ENCODE peak calls at places on chromosomes 12 and 14, in four cellular contexts. Z is IMR-90, F is K562, N is GM12878. E is an unnamed sample.
A peak's percentile ranks its signal among the peaks of the same experiment; 100 is the strongest.

GRCh38 chr12:54251667-54252284 is 28.1 kb downstream of the CBX5 start:
- DNase-seq in Z (peak; percentile 60), F (peak; percentile 62), N (no peak), E (peak; percentile 51)

GRCh38 chr12:63008372-63008771 is 73.4 kb upstream of the PPM1H start:
- DNase-seq in Z (no peak), F (no peak), N (no peak), E (no peak)

GRCh38 chr14:46279327-46279726 is 372.3 kb downstream of the RPL10L start:
- DNase-seq in Z (no peak), F (no peak), N (no peak), E (no peak)

GRCh38 chr14:57382283-57382682 is 8.1 kb upstream of the NAA30 start:
- DNase-seq in Z (peak; percentile 94), F (no peak), N (no peak), E (no peak)

GRCh38 chr12:44247588-44247987 is 411.7 kb downstream of the TMEM117 start:
- DNase-seq in Z (no peak), F (no peak), N (no peak), E (no peak)

GRCh38 chr14:79011920-79012204 is 841.7 kb downstream of the NRXN3 start:
- DNase-seq in Z (no peak), F (no peak), N (no peak), E (no peak)

GRCh38 chr12:11500222-11500860 is 105.0 kb upstream of the PRB2 start:
- DNase-seq in Z (peak; percentile 50), F (peak; percentile 33), N (no peak), E (peak; percentile 49)

GRCh38 chr12:11773889-11774677 is 124.6 kb downstream of the ETV6 start:
- DNase-seq in Z (no peak), F (no peak), N (no peak), E (no peak)

GRCh38 chr12:27622436-27623185 is 73.6 kb upstream of the REP15 start:
- DNase-seq in Z (peak; percentile 43), F (no peak), N (no peak), E (no peak)

GRCh38 chr12:101761347-101761746 is 22.1 kb upstream of the SYCP3 start:
- DNase-seq in Z (peak; percentile 79), F (no peak), N (no peak), E (peak; percentile 31)

GRCh38 chr12:131371580-131372475 is 339.1 kb upstream of the SFSWAP start:
- DNase-seq in Z (no peak), F (no peak), N (no peak), E (no peak)

GRCh38 chr14:64279719-64280668 is 14.2 kb downstream of the ESR2 start:
- DNase-seq in Z (peak; percentile 24), F (peak; percentile 62), N (no peak), E (peak; percentile 17)

GRCh38 chr14:76687611-76688372 is 73.5 kb upstream of the VASH1 start:
- DNase-seq in Z (no peak), F (no peak), N (no peak), E (no peak)

GRCh38 chr14:66066991-66067788 is 419.0 kb upstream of the CCDC196 start:
- DNase-seq in Z (no peak), F (no peak), N (no peak), E (no peak)

GRCh38 chr14:81710232-81710845 is 176.7 kb upstream of the SEL1L start:
- DNase-seq in Z (peak; percentile 1), F (peak; percentile 5), N (peak; percentile 0), E (peak; percentile 7)

GRCh38 chr12:67456281-67456918 is 187.2 kb downstream of the CAND1 start:
- DNase-seq in Z (peak; percentile 77), F (no peak), N (no peak), E (no peak)

GRCh38 chr12:117580718-117581062 is 219.3 kb upstream of the NOS1 start:
- DNase-seq in Z (no peak), F (peak; percentile 88), N (no peak), E (peak; percentile 66)

GRCh38 chr12:15823360-15824128 is 34.4 kb upstream of the EPS8 start:
- DNase-seq in Z (no peak), F (no peak), N (no peak), E (no peak)

GRCh38 chr12:26721800-26722199 is 111.2 kb downstream of the ITPR2 start:
- DNase-seq in Z (no peak), F (no peak), N (no peak), E (no peak)

GRCh38 chr14:84825481-84825880 is 704.5 kb upstream of the FLRT2 start:
- DNase-seq in Z (peak; percentile 13), F (no peak), N (no peak), E (no peak)

GRCh38 chr14:42715316-42715715 is 1108.6 kb downstream of the LRFN5 start:
- DNase-seq in Z (peak; percentile 50), F (no peak), N (no peak), E (no peak)

GRCh38 chr12:58387199-58387598 is 445.8 kb downstream of the ATP23 start:
- DNase-seq in Z (peak; percentile 72), F (no peak), N (no peak), E (no peak)

GRCh38 chr14:71235865-71236264 is 328.6 kb downstream of the PCNX1 start:
- DNase-seq in Z (no peak), F (no peak), N (no peak), E (no peak)

GRCh38 chr12:1907652-1908611 is 10.5 kb downstream of the CACNA2D4 start:
- DNase-seq in Z (no peak), F (peak; percentile 7), N (no peak), E (peak; percentile 63)

GRCh38 chr14:52342849-52343606 is 28.9 kb downstream of the PTGER2 start:
- DNase-seq in Z (peak; percentile 28), F (no peak), N (no peak), E (peak; percentile 39)

GRCh38 chr12:85530486-85530885 is 250.5 kb downstream of the ALX1 start:
- DNase-seq in Z (no peak), F (no peak), N (no peak), E (no peak)

GRCh38 chr12:20390846-20391245 is 22.5 kb downstream of the PDE3A start:
- DNase-seq in Z (no peak), F (no peak), N (no peak), E (no peak)

GRCh38 chr14:61515436-61516124 is 179.7 kb upstream of the HIF1A start:
- DNase-seq in Z (no peak), F (no peak), N (no peak), E (no peak)

GRCh38 chr14:61512508-61512907 is 182.8 kb upstream of the HIF1A start:
- DNase-seq in Z (peak; percentile 51), F (no peak), N (no peak), E (no peak)

GRCh38 chr14:61514927-61515326 is 180.4 kb upstream of the HIF1A start:
- DNase-seq in Z (no peak), F (no peak), N (no peak), E (no peak)

GRCh38 chr14:61516125-61516740 is 179.1 kb upstream of the HIF1A start:
- DNase-seq in Z (no peak), F (no peak), N (no peak), E (no peak)

GRCh38 chr14:61514006-61514830 is 181.1 kb upstream of the HIF1A start:
- DNase-seq in Z (peak; percentile 37), F (no peak), N (no peak), E (no peak)
- TF ChIP-seq ELK1 in Z (no peak), F (no peak), N (no peak), E (no peak)

DNA sequence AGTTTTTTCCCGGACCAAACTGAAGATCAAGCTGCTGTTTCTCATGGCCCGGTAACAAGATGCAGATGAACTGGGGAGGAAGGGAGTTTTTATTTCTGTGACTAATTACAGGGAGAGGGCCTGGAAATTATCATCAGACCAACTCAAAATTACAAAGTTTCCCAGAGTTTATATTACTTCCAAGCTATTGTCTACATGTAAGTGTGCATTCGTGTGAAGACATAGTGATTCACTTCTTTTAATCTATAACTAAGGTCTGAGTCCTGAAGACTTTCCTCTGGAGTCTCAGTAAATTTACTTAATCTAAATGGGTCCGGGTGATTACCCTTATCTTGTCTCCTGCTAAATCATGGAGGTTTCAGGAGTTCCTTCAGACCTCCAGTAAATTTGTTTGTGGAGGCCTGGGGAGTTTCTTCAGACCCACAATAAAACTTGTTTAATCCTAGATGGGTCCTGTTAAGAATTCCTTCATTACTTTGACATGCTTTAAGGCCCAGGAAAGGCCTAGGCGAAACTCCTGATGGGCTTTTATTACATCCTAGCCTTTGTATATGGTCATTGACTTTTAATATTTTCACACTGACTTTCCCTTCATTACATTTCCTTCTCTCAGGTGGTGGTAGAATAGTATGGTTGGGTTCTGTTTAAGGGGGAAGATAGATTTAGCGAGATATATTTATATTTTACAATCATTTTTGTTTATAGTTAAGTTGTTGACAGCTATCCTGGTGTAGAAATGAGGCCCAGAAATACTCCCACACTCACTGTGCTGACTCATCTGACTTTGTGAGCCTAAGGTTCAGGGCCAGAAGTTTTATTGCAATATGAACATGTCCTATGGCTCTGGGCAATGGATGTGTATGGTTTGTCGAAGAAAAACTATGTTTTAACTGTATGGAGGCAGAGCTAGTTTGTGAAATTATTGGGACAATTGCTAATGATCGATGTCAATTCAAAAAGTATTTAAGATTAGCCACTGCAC is 627.0 kb upstream of the FBXO33 start:
- DNase-seq in Z (no peak), F (no peak), N (no peak), E (no peak)
- TF ChIP-seq ELK1 in Z (no peak), F (no peak), N (no peak), E (no peak)

DNA sequence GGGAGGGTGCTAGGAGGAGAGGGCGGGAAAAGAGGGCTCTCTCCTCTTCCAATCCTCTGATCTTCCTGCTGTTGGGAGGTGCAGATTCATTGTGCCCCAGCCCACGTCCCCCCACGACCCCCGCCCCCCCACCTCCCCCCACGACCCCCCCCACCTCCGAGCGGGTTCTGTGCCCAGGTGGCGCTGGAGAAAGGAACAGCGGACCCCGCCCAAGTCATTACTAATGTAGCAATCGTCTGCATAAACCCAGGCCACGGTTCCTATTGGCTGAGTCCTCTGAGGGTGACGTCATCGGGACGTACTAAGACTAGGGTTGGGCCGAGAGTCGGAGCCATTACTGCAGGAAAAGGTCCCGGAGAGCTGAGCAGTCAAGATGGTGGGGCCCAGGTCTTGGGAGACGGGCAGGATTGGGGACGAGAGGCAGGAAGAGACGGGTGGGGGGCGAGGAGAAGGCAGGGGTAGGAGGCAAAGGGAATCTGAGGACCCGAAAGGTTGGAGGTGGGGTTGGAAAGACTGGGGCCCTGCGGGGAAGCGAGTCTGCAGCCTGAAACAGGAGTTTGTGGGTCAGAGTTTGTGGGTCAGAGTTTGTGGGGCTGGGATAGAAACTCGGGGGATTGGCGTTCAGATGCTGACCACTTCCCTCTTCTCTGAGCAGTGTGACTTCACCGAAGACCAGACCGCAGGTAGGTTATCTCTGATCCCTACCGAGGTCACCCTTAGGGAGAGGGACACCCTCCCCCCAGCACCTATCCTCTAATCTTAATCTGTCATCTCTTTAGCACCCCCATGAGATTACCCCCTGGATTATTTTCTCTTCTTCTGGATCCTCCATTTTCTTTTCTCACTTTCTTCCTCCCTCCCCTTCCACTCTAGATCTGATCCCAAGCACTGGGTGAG is at the start of gene MYL6:
- DNase-seq in Z (peak; percentile 99), F (peak; percentile 96), N (peak; percentile 88), E (peak; percentile 99)
- TF ChIP-seq ELK1 in Z (no peak), F (no peak), N (no peak), E (no peak)

DNA sequence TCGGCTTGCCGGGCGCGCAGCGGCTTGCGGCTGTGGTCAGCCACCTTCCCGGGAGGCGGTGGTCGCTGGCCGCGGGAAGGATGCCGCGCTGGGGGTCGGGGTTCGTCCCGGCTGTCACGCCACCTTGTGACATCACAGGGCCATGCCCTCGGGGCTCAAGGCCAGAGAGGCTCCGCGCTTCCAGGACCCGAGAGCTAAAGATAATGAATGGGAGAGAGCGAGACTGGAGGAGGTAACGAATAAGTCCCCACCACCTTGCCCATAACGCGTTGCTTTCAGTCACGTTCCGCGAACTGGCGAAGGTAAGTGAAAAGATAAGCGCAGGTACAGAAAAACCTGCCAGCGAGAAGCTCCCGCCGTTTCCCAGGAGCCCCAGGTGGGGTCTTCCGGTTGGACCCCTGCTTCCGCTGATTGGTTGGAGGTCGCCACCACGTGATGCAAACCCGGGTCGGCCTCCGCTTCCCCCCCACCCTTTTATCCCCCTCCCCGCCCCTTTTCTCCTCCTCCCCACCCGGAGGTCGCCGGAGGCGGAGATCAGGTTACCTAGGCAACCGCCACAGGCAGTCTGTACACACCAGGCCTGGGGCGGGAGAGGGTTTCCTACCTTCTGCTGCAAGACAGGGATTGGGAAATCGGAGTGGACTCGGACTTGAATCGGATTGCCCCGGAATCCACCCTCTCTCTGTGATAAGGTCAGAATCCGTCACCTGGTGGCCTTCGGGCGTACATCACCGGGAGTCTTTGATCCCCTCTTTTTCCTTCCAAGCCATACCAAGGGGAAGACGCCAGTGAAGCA is at the start of gene LRRC9:
- DNase-seq in Z (no peak), F (peak; percentile 8), N (no peak), E (no peak)
- TF ChIP-seq ELK1 in Z (no peak), F (no peak), N (no peak), E (no peak)